ENCODE peak calls at places on chromosomes 3 and 15, in five cellular contexts. One of them, this sample, is unnamed.

GRCh38 chr3:23629181-23629893 is 176.4 kb upstream of the UBE2E1 start:
- DNase-seq in uterus: no peak
- DNase-seq in body of pancreas: peak
- DNase-seq in Peyer's patch: no peak
- DNase-seq in HepG2: no peak
- DNase-seq in this sample: no peak

GRCh38 chr15:39801641-39802309 is 19.1 kb upstream of the FSIP1 start:
- DNase-seq in HepG2: peak
- DNase-seq in body of pancreas: peak
- DNase-seq in uterus: no peak
- DNase-seq in Peyer's patch: peak
- DNase-seq in this sample: no peak

GRCh38 chr3:32954506-32954905 is 3.1 kb downstream of the CCR4 start:
- DNase-seq in body of pancreas: no peak
- DNase-seq in uterus: no peak
- DNase-seq in Peyer's patch: no peak
- DNase-seq in HepG2: no peak
- DNase-seq in this sample: no peak

GRCh38 chr3:32399030-32399620 is 7.5 kb downstream of the CMTM7 start:
- DNase-seq in HepG2: peak
- DNase-seq in body of pancreas: peak
- DNase-seq in uterus: no peak
- DNase-seq in Peyer's patch: no peak
- DNase-seq in this sample: no peak

GRCh38 chr15:72375501-72375845 is 341 bp downstream of the HEXA start:
- DNase-seq in uterus: no peak
- DNase-seq in Peyer's patch: peak
- DNase-seq in body of pancreas: peak
- DNase-seq in HepG2: no peak
- DNase-seq in this sample: no peak

GRCh38 chr3:141878812-141879211 is 2.4 kb downstream of the ATP1B3 start:
- DNase-seq in HepG2: no peak
- DNase-seq in uterus: no peak
- DNase-seq in body of pancreas: no peak
- DNase-seq in Peyer's patch: no peak
- DNase-seq in this sample: no peak

GRCh38 chr3:175386630-175387029 is 527.5 kb downstream of the NAALADL2 start:
- DNase-seq in uterus: no peak
- DNase-seq in HepG2: no peak
- DNase-seq in body of pancreas: no peak
- DNase-seq in Peyer's patch: no peak
- DNase-seq in this sample: no peak

GRCh38 chr3:183745300-183746098 is 47.9 kb downstream of the YEATS2 start:
- DNase-seq in Peyer's patch: no peak
- DNase-seq in uterus: no peak
- DNase-seq in HepG2: peak
- DNase-seq in body of pancreas: no peak
- DNase-seq in this sample: no peak

GRCh38 chr3:115217678-115218451 is 70.8 kb upstream of the ZBTB20 start:
- DNase-seq in body of pancreas: peak
- DNase-seq in HepG2: peak
- DNase-seq in Peyer's patch: peak
- DNase-seq in uterus: peak
- DNase-seq in this sample: no peak

GRCh38 chr3:157026091-157026490 is 133.9 kb downstream of the CCNL1 start:
- DNase-seq in HepG2: no peak
- DNase-seq in body of pancreas: no peak
- DNase-seq in uterus: no peak
- DNase-seq in Peyer's patch: no peak
- DNase-seq in this sample: no peak

GRCh38 chr3:18424862-18425640 is at the start of gene SATB1:
- DNase-seq in Peyer's patch: peak
- DNase-seq in body of pancreas: peak
- DNase-seq in uterus: peak
- DNase-seq in HepG2: no peak
- DNase-seq in this sample: peak

GRCh38 chr3:67648229-67648628 is 6.2 kb downstream of the SUCLG2 start:
- DNase-seq in Peyer's patch: no peak
- DNase-seq in uterus: no peak
- DNase-seq in HepG2: peak
- DNase-seq in body of pancreas: no peak
- DNase-seq in this sample: no peak

GRCh38 chr3:182327196-182327681 is 466.1 kb upstream of the ATP11B start:
- DNase-seq in uterus: no peak
- DNase-seq in HepG2: no peak
- DNase-seq in Peyer's patch: no peak
- DNase-seq in body of pancreas: no peak
- DNase-seq in this sample: no peak

GRCh38 chr3:105365536-105366301 is 990 bp upstream of the ALCAM start:
- DNase-seq in body of pancreas: peak
- DNase-seq in Peyer's patch: no peak
- DNase-seq in HepG2: no peak
- DNase-seq in uterus: no peak
- DNase-seq in this sample: no peak

GRCh38 chr3:171306631-171307030 is 153.6 kb downstream of the TNIK start:
- DNase-seq in uterus: peak
- DNase-seq in HepG2: no peak
- DNase-seq in body of pancreas: peak
- DNase-seq in Peyer's patch: peak
- DNase-seq in this sample: no peak

GRCh38 chr3:125048282-125048681 is 7.5 kb downstream of the HEG1 start:
- DNase-seq in Peyer's patch: no peak
- DNase-seq in HepG2: no peak
- DNase-seq in uterus: no peak
- DNase-seq in body of pancreas: no peak
- DNase-seq in this sample: no peak

GRCh38 chr3:23442598-23443383 is 239.7 kb downstream of the UBE2E2 start:
- DNase-seq in uterus: no peak
- DNase-seq in body of pancreas: no peak
- DNase-seq in HepG2: no peak
- DNase-seq in Peyer's patch: no peak
- DNase-seq in this sample: no peak

DNA sequence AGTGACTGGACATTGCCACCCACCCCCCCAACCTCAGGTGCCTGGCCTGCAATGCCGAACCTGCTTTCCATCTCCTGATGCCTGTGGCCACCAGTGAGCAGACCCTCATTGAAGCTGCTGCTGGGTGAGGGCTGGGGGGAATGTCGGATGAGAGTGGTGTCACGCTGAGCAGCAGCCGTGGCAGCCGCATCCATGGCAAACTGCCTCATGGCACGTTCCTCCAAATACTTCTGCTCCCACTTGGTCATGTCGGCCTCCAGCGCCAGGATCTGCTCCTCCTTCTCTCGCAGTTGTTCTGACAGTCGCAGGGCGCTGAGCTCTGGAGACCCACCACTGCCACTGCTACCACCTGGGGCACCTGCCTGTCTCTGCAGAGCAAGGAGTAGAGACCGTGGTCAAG is 14.2 kb downstream of the AMOTL2 start:
- DNase-seq in body of pancreas: no peak
- DNase-seq in uterus: peak
- DNase-seq in HepG2: no peak
- DNase-seq in Peyer's patch: peak
- DNase-seq in this sample: no peak
- TF ChIP-seq POLR2A in body of pancreas: no peak
- TF ChIP-seq POLR2A in uterus: no peak
- TF ChIP-seq POLR2A in HepG2: no peak
- TF ChIP-seq POLR2A in Peyer's patch: no peak
- TF ChIP-seq POLR2A in this sample: no peak

GRCh38 chr3:159711560-159712333 is 276.9 kb upstream of the IL12A start:
- DNase-seq in body of pancreas: peak
- DNase-seq in uterus: peak
- DNase-seq in Peyer's patch: no peak
- DNase-seq in HepG2: no peak
- DNase-seq in this sample: no peak
- TF ChIP-seq POLR2A in body of pancreas: no peak
- TF ChIP-seq POLR2A in uterus: no peak
- TF ChIP-seq POLR2A in Peyer's patch: no peak
- TF ChIP-seq POLR2A in HepG2: no peak
- TF ChIP-seq POLR2A in this sample: no peak

GRCh38 chr15:99123706-99124451 is 19.0 kb downstream of the SYNM start:
- DNase-seq in HepG2: peak
- DNase-seq in Peyer's patch: peak
- DNase-seq in uterus: peak
- DNase-seq in body of pancreas: peak
- DNase-seq in this sample: no peak
- TF ChIP-seq POLR2A in HepG2: no peak
- TF ChIP-seq POLR2A in Peyer's patch: no peak
- TF ChIP-seq POLR2A in uterus: no peak
- TF ChIP-seq POLR2A in body of pancreas: no peak
- TF ChIP-seq POLR2A in this sample: no peak

DNA sequence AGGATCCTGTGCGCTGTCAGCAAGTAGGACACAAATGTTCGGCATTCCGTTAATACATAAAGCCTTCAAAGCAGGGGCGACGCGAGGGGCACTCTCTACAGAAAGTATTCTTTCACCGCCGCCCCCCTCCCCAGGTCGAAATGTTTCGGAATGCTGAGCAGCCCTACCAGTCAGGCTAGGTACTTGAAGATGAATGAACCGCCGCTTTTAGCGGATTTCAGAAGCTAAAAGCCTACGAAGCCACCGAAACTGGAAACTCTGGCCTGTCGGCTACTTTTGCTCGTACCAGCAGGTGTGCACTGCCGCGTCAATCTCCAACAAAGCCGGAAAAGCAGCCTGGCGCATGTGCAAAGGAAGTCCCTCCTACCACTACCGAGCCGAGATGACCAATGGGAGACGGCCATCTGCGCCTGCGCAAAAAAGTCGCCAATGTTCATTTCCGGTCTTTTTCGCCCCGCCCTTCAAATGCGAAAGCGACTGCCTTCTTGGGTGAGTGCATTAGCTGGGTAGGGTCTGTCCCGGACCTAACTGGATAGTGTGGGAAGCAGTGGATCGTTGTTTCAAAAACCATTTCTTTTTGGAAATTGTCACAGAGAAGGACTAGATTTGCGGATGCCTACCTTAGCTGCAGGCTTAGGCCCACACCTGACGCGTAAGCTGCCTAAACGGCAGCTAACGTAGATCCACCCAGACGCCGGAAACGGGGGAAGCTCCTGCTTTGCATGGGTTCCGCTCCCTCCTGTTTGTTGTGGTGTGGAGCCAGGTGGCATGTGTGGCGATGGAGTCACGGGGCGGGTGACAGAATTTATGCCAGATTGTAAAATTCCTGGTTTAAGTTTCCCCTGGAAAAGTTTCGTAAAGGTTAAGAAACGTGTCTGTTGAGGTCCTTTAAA is at the start of gene WDR5B:
- DNase-seq in HepG2: peak
- DNase-seq in uterus: peak
- DNase-seq in Peyer's patch: peak
- DNase-seq in body of pancreas: peak
- DNase-seq in this sample: peak
- TF ChIP-seq POLR2A in HepG2: peak
- TF ChIP-seq POLR2A in uterus: peak
- TF ChIP-seq POLR2A in Peyer's patch: peak
- TF ChIP-seq POLR2A in body of pancreas: peak
- TF ChIP-seq POLR2A in this sample: peak

GRCh38 chr3:185282696-185283373 is 29.0 kb upstream of the EHHADH start:
- DNase-seq in Peyer's patch: peak
- DNase-seq in body of pancreas: peak
- DNase-seq in HepG2: peak
- DNase-seq in uterus: peak
- DNase-seq in this sample: peak
- TF ChIP-seq POLR2A in Peyer's patch: peak
- TF ChIP-seq POLR2A in body of pancreas: peak
- TF ChIP-seq POLR2A in HepG2: peak
- TF ChIP-seq POLR2A in uterus: peak
- TF ChIP-seq POLR2A in this sample: peak

DNA sequence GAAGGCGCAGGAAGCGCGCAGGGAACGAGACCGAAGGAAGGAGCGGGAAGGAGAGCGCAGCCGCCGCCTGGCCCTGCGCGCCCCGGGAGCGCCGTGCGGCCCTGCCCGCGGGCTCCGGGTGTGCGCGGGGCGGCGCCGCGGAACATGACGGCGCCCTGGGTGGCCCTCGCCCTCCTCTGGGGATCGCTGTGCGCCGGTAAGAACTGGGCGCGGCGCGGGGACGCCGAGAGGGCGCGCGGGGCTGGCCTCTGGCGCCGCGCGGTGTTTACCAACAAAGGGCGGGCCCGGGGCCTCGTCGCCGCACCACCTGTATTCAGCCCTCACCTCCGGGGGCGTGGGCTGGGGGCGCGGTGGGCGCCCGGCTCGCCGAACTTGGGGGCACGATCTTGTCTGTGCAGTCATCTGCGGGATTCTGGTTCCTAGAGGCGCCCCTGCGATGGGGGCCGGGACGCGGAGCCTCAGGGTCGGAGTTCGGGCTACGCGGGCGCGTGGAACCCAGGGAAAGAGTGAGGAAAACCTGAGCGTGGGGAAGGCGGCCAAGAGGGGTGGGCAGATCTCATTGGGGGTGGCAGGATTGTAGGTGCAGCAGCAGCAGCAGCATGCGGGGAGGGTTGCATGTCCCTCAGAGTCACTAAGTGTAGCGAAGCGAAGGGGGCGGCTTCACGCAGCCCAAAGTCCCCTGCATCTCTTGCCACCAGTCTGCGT is 641 bp downstream of the ACVR2B start:
- DNase-seq in uterus: peak
- DNase-seq in Peyer's patch: peak
- DNase-seq in body of pancreas: peak
- DNase-seq in HepG2: no peak
- DNase-seq in this sample: peak
- TF ChIP-seq POLR2A in uterus: no peak
- TF ChIP-seq POLR2A in Peyer's patch: peak
- TF ChIP-seq POLR2A in body of pancreas: peak
- TF ChIP-seq POLR2A in HepG2: peak
- TF ChIP-seq POLR2A in this sample: no peak

DNA sequence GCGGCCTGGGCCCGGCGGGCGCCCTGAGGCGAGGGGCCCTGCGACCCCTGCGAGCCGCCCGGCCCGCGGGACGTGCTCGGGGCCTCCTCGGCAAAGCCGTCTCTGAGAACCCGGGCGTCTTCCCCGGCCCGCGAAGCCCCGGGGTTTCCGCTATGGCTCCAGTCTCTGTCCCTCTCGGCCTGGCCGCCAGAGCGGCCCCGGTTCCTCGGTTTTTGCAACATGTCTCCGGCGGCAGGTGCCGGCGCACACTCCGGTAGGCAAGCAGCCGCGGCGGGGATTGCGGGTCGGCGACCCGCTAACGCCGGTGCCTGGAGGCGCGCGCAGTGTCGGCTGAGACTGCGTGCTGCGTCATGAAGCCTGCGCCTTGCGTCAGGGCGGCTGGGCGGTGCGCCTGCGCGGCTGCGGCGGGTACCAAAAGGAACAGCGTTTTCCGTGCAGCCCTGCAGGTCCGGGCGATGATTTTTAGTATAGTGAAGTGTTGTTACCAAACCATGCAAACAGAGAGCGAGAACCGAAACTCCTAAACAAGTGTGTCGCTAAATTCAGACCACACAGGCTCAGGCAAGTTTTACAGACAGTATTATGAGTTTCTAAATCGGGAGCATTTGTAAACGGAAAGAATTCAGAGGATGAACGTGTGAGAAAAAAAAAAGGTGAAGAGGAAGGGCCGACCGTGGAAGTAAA is at the start of gene NSMCE3:
- DNase-seq in Peyer's patch: peak
- DNase-seq in uterus: peak
- DNase-seq in body of pancreas: peak
- DNase-seq in HepG2: peak
- DNase-seq in this sample: peak
- TF ChIP-seq POLR2A in Peyer's patch: peak
- TF ChIP-seq POLR2A in uterus: peak
- TF ChIP-seq POLR2A in body of pancreas: peak
- TF ChIP-seq POLR2A in HepG2: peak
- TF ChIP-seq POLR2A in this sample: peak

GRCh38 chr3:28738425-28738824 is 389.8 kb upstream of the AZI2 start:
- DNase-seq in Peyer's patch: no peak
- DNase-seq in HepG2: no peak
- DNase-seq in uterus: no peak
- DNase-seq in body of pancreas: no peak
- DNase-seq in this sample: no peak
- TF ChIP-seq POLR2A in Peyer's patch: no peak
- TF ChIP-seq POLR2A in HepG2: no peak
- TF ChIP-seq POLR2A in uterus: no peak
- TF ChIP-seq POLR2A in body of pancreas: no peak
- TF ChIP-seq POLR2A in this sample: no peak

This sample was measured in GM12891.